ENCODE peak calls at places on chromosomes 13 and 19, in nine cellular contexts. U is left lung, Y is kidney epithelial cell, M is A549, Q is AG04450, T is prostate gland, G is IMR-90, L is K562, K is heart left ventricle. P is an unnamed sample.

GRCh38 chr19:1026189-1027019 is at the start of gene CNN2:
- DNase-seq in U (peak), Y (no peak), M (peak), Q (no peak), T (peak), G (peak), L (peak), K (peak), P (peak)

GRCh38 chr13:28401303-28402056 is 93.4 kb downstream of the FLT1 start:
- DNase-seq in U (no peak), Y (no peak), M (no peak), Q (no peak), T (no peak), G (peak), L (no peak), K (no peak), P (no peak)

GRCh38 chr13:98761126-98761978 is 8.9 kb upstream of the SLC15A1 start:
- DNase-seq in U (no peak), Y (no peak), M (no peak), Q (peak), T (no peak), G (peak), L (no peak), K (no peak), P (peak)

GRCh38 chr13:75312884-75313520 is 169.0 kb downstream of the TBC1D4 start:
- DNase-seq in U (no peak), Y (no peak), M (no peak), Q (no peak), T (no peak), G (no peak), L (no peak), K (no peak), P (no peak)

GRCh38 chr19:16614941-16615340 is 13.1 kb downstream of the MED26 start:
- DNase-seq in U (no peak), Y (no peak), M (no peak), Q (no peak), T (peak), G (no peak), L (no peak), K (no peak), P (peak)

GRCh38 chr13:50893211-50893852 is 16.3 kb upstream of the RNASEH2B start:
- DNase-seq in U (no peak), Y (no peak), M (no peak), Q (no peak), T (no peak), G (peak), L (no peak), K (no peak), P (no peak)

GRCh38 chr19:3389876-3390361 is 23.5 kb downstream of the NFIC start:
- DNase-seq in U (no peak), Y (no peak), M (no peak), Q (no peak), T (peak), G (peak), L (no peak), K (peak), P (no peak)

GRCh38 chr13:108527849-108528248 is 101.6 kb upstream of the MYO16 start:
- DNase-seq in U (no peak), Y (no peak), M (no peak), Q (no peak), T (no peak), G (no peak), L (no peak), K (no peak), P (no peak)

GRCh38 chr13:80924596-80924995 is 583.7 kb upstream of the SPRY2 start:
- DNase-seq in U (no peak), Y (no peak), M (no peak), Q (no peak), T (no peak), G (no peak), L (no peak), K (no peak), P (peak)

GRCh38 chr13:46085737-46086136 is 19.1 kb downstream of the CPB2 start:
- DNase-seq in U (peak), Y (no peak), M (no peak), Q (no peak), T (no peak), G (no peak), L (no peak), K (no peak), P (no peak)

GRCh38 chr19:4327252-4327876 is 11.3 kb downstream of the STAP2 start:
- DNase-seq in U (peak), Y (no peak), M (peak), Q (no peak), T (no peak), G (peak), L (peak), K (peak), P (peak)

GRCh38 chr19:45508681-45508930 is 1.3 kb downstream of the VASP start:
- DNase-seq in U (no peak), Y (no peak), M (no peak), Q (no peak), T (no peak), G (no peak), L (no peak), K (no peak), P (no peak)

GRCh38 chr13:47816835-47817234 is 184.2 kb downstream of the SUCLA2 start:
- DNase-seq in U (no peak), Y (no peak), M (no peak), Q (no peak), T (no peak), G (no peak), L (no peak), K (no peak), P (no peak)

GRCh38 chr19:55172741-55173140 is 6.3 kb upstream of the DNAAF3 start:
- DNase-seq in U (no peak), Y (no peak), M (peak), Q (no peak), T (no peak), G (peak), L (no peak), K (no peak), P (peak)

GRCh38 chr13:34990399-34991224 is 48.5 kb downstream of the NBEA start:
- DNase-seq in U (no peak), Y (no peak), M (peak), Q (no peak), T (no peak), G (no peak), L (no peak), K (no peak), P (no peak)

GRCh38 chr13:75656590-75656989 is 20.5 kb downstream of the LMO7 start:
- DNase-seq in U (no peak), Y (no peak), M (no peak), Q (no peak), T (no peak), G (peak), L (no peak), K (no peak), P (peak)

GRCh38 chr19:4815426-4816387 is 15.8 kb downstream of the TICAM1 start:
- DNase-seq in U (peak), Y (peak), M (peak), Q (peak), T (peak), G (peak), L (peak), K (peak), P (peak)

GRCh38 chr13:32314968-32315254 is 252 bp downstream of the ZAR1L start:
- DNase-seq in U (no peak), Y (no peak), M (peak), Q (no peak), T (no peak), G (peak), L (peak), K (no peak), P (peak)

GRCh38 chr19:50723069-50723468 is at the start of gene CLEC11A:
- DNase-seq in U (no peak), Y (no peak), M (no peak), Q (peak), T (no peak), G (peak), L (no peak), K (peak), P (no peak)

GRCh38 chr13:99218545-99218944 is 17.9 kb downstream of the UBAC2 start:
- DNase-seq in U (no peak), Y (no peak), M (no peak), Q (no peak), T (no peak), G (peak), L (no peak), K (peak), P (no peak)

GRCh38 chr13:27868639-27869435 is 51.0 kb upstream of the PDX1 start:
- DNase-seq in U (no peak), Y (no peak), M (peak), Q (no peak), T (no peak), G (peak), L (no peak), K (no peak), P (peak)

GRCh38 chr13:74206061-74206561 is 71.9 kb upstream of the KLF12 start:
- DNase-seq in U (no peak), Y (no peak), M (no peak), Q (peak), T (no peak), G (peak), L (no peak), K (no peak), P (peak)

GRCh38 chr19:12703056-12703455 is 6.6 kb upstream of the FBXW9 start:
- DNase-seq in U (no peak), Y (no peak), M (peak), Q (no peak), T (no peak), G (peak), L (peak), K (no peak), P (no peak)

GRCh38 chr13:33111414-33112110 is 95.3 kb downstream of the KL start:
- DNase-seq in U (no peak), Y (no peak), M (no peak), Q (no peak), T (no peak), G (peak), L (no peak), K (no peak), P (no peak)

GRCh38 chr13:49020940-49021548 is 45.3 kb downstream of the FNDC3A start:
- DNase-seq in U (no peak), Y (no peak), M (no peak), Q (no peak), T (no peak), G (no peak), L (no peak), K (no peak), P (peak)

GRCh38 chr13:29508130-29508873 is 87.2 kb downstream of the SLC7A1 start:
- DNase-seq in U (peak), Y (peak), M (peak), Q (peak), T (peak), G (peak), L (peak), K (peak), P (peak)
- TF ChIP-seq CTCF in U (peak), Y (peak), M (peak), Q (peak), T (peak), G (peak), L (peak), K (peak), P (peak)

GRCh38 chr13:113367020-113367560 is 3.2 kb upstream of the GRTP1 start:
- DNase-seq in U (no peak), Y (no peak), M (no peak), Q (no peak), T (no peak), G (no peak), L (no peak), K (no peak), P (no peak)

GRCh38 chr13:113365551-113365971 is 1.6 kb upstream of the GRTP1 start:
- DNase-seq in U (no peak), Y (no peak), M (no peak), Q (no peak), T (no peak), G (no peak), L (no peak), K (no peak), P (no peak)

GRCh38 chr13:113366031-113366588 is 2.2 kb upstream of the GRTP1 start:
- DNase-seq in U (no peak), Y (no peak), M (no peak), Q (no peak), T (no peak), G (peak), L (no peak), K (no peak), P (peak)

GRCh38 chr13:113364933-113365371 is 1.0 kb upstream of the GRTP1 start:
- DNase-seq in U (no peak), Y (no peak), M (no peak), Q (no peak), T (no peak), G (no peak), L (no peak), K (no peak), P (no peak)

GRCh38 chr13:113364371-113364932 is 522 bp upstream of the GRTP1 start:
- DNase-seq in U (no peak), Y (no peak), M (no peak), Q (no peak), T (no peak), G (no peak), L (no peak), K (no peak), P (peak)
- H3K4me3 ChIP-seq in U (peak), Y (peak), M (peak), Q (peak), T (peak), G (no peak), L (peak), K (peak), P (peak)

GRCh38 chr19:14023404-14024235 is 4.3 kb upstream of the RLN3 start:
- DNase-seq in U (peak), Y (no peak), M (peak), Q (no peak), T (no peak), G (peak), L (peak), K (no peak), P (peak)
- TF ChIP-seq CTCF in U (peak), Y (peak), M (peak), Q (peak), T (no peak), G (peak), L (peak), K (peak), P (peak)

GRCh38 chr19:40907968-40908735 is 26.1 kb upstream of the CYP2A7 start:
- DNase-seq in U (peak), Y (no peak), M (no peak), Q (no peak), T (no peak), G (no peak), L (peak), K (no peak), P (no peak)
- H3K4me3 ChIP-seq in U (no peak), Y (no peak), M (no peak), Q (no peak), T (peak), G (no peak), L (peak), K (no peak), P (no peak)

GRCh38 chr19:18730885-18731513 is 47.5 kb downstream of the CRTC1 start:
- DNase-seq in U (no peak), Y (no peak), M (peak), Q (no peak), T (no peak), G (no peak), L (no peak), K (no peak), P (no peak)
- TF ChIP-seq CTCF in U (no peak), Y (peak), M (no peak), Q (no peak), T (no peak), G (no peak), L (no peak), K (no peak), P (no peak)

DNA sequence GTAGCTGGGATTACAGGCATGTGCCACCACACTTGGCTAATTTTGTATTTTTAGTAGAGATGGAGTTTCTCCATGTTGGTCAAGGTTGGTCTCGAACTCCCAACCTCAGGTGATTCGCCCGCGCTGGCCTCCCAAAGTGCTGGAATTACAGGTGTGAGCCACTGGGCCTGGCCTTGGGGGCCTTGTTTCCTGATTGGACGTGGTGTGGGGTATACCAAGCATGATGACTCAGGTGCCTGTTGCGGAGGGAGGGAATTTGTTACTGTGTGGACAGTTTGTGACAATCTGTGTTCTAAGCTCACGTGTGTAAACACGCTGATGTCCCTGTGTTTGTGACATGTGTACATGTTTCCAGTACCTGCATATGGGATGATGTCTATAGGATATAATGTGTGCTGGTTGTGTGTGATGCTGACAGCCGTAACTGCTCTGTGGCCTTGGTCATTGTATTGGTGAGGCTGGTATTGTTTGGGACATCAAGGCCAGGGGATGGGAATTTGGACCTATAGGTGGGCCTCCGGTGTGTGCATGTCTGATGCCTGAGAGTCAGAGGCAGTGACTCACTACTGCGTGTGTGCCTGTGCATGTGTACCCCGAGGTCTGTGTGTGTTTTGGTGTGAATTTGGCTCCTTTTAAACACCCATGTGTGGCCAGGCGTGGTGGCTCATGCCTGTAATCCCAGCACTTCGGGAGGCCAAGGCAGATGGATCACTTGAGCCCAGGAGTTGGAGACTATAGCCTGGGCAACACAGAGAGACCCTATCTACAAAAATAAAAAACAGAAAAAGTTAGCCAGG is 1.6 kb upstream of the EGLN2 start:
- DNase-seq in U (peak), Y (no peak), M (no peak), Q (no peak), T (no peak), G (no peak), L (no peak), K (no peak), P (no peak)
- H3K4me3 ChIP-seq in U (peak), Y (no peak), M (peak), Q (no peak), T (no peak), G (no peak), L (no peak), K (no peak), P (no peak)

DNA sequence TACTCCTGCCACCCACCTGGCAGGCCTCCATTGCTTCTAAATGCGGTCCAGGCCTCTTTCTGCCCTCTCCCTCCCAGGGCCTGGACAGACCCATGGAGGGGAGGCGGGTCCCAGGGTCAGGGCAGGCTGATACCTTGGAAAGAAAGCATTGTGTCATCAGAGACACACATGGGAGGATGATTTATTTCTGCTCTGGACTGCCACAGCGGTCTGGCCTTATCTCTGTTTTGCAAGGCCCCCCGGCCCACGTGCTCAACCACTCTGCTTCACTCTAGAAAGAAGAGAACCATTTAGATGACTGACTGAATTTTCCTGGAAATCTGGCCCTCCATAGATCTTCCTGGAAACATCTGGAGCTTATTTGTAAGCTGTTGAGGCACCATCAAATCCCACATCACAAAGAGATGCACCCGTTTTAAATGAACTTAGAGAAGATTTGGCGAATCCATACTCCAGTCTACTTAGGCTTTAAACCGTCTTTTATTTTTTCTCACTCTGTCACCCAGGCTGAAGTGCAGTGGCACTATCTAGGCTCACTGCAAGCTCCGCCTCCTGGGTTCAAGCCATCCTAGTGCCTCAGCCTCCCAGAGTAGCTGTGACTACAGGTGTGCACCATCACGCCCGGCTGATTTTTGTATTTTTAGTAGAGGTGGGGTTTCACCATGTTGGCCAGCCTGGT is 48.3 kb upstream of the URI1 start:
- DNase-seq in U (no peak), Y (no peak), M (no peak), Q (no peak), T (no peak), G (no peak), L (peak), K (no peak), P (no peak)
- TF ChIP-seq CTCF in U (no peak), Y (no peak), M (no peak), Q (no peak), T (no peak), G (no peak), L (no peak), K (no peak), P (no peak)